ENCODE peak calls at places on chromosome 1, in nine cellular contexts. E, P, R, I, N, C, O, G and L are unnamed samples.

GRCh38 chr1:95233321-95233736 is 681 bp upstream of the RWDD3 start:
- DNase-seq in R (no peak), G (peak), O (no peak), C (no peak), I (no peak), N (no peak), P (no peak), E (peak), L (no peak)

GRCh38 chr1:31580513-31580870 is 4.2 kb downstream of the TINAGL1 start:
- DNase-seq in R (no peak), E (no peak), O (no peak), N (no peak), G (no peak), I (no peak), P (no peak), C (no peak), L (no peak)

GRCh38 chr1:86156571-86157455 is at the start of gene COL24A1:
- DNase-seq in C (no peak), I (peak), P (no peak), E (no peak), G (no peak), O (no peak), R (no peak), N (peak), L (no peak)

GRCh38 chr1:27258598-27258997 is 24.2 kb downstream of the WDTC1 start:
- DNase-seq in C (no peak), E (no peak), I (no peak), R (no peak), O (no peak), P (no peak), G (no peak), N (no peak), L (no peak)

GRCh38 chr1:53255031-53255430 is 16.7 kb upstream of the MAGOH start:
- DNase-seq in G (no peak), I (no peak), R (no peak), P (no peak), E (no peak), O (no peak), C (no peak), N (no peak), L (no peak)

GRCh38 chr1:167617100-167617949 is 12.7 kb upstream of the RCSD1 start:
- DNase-seq in E (no peak), N (no peak), C (no peak), R (no peak), I (peak), P (no peak), G (no peak), O (no peak), L (no peak)

GRCh38 chr1:44652445-44653106 is 21.7 kb downstream of the TMEM53 start:
- DNase-seq in N (peak), R (peak), P (no peak), C (peak), I (peak), E (peak), G (peak), O (peak), L (no peak)

GRCh38 chr1:214439352-214440119 is 111.9 kb downstream of the PTPN14 start:
- DNase-seq in I (no peak), C (no peak), G (peak), O (no peak), N (no peak), E (no peak), R (no peak), P (peak), L (no peak)

GRCh38 chr1:45574105-45574626 is 9.7 kb upstream of the NASP start:
- DNase-seq in G (no peak), I (no peak), O (no peak), R (no peak), C (no peak), E (no peak), N (no peak), P (no peak), L (no peak)

GRCh38 chr1:208043690-208044089 is 132.8 kb upstream of the CD34 start:
- DNase-seq in G (no peak), O (no peak), P (no peak), E (no peak), R (no peak), C (no peak), N (no peak), I (no peak), L (no peak)

GRCh38 chr1:85200870-85201339 is at the start of gene SYDE2:
- DNase-seq in G (peak), E (peak), P (no peak), N (peak), I (peak), R (peak), C (peak), O (peak), L (peak)

GRCh38 chr1:151255381-151255780 is 847 bp downstream of the PSMD4 start:
- DNase-seq in R (no peak), G (no peak), I (no peak), N (no peak), O (no peak), C (no peak), P (no peak), E (no peak), L (no peak)